ENCODE peak calls at places on chromosome X, in nine cellular contexts. G is activated T-cell treated with anti-CD3 and anti-CD28 coated beads, Interleukin-2, amount 50 U/mL, for 4 hours; E is H9; C is DMS153; I is fibroblast of pulmonary artery; V is foreskin melanocyte; X is NCI-H1092; Q is lower lobe of right lung; B is GM04504. Y is an unnamed sample.

GRCh38 chrX:117990438-117990837 is 126.2 kb downstream of the KLHL13 start:
- DNase-seq in C (no peak), G (no peak), X (no peak), Q (no peak), E (no peak), B (no peak), V (no peak), I (no peak), Y (no peak)

GRCh38 chrX:9249452-9249851 is 215.4 kb upstream of the TBL1X start:
- DNase-seq in Q (no peak), C (no peak), I (peak), E (no peak), X (no peak), V (no peak), B (no peak), G (no peak), Y (no peak)

GRCh38 chrX:40392599-40392998 is 188.2 kb upstream of the ATP6AP2 start:
- DNase-seq in B (no peak), X (no peak), C (no peak), E (no peak), I (no peak), G (no peak), Q (no peak), V (peak), Y (peak)

GRCh38 chrX:49079489-49080428 is at the start of gene WDR45:
- DNase-seq in I (peak), G (peak), C (peak), X (peak), V (peak), Q (peak), B (peak), E (peak), Y (peak)

GRCh38 chrX:18616688-18617087 is 55.2 kb downstream of the RS1 start:
- DNase-seq in X (no peak), B (no peak), I (no peak), V (no peak), E (no peak), C (no peak), Q (no peak), G (no peak), Y (no peak)

GRCh38 chrX:145613894-145614293 is 203.7 kb upstream of the SLITRK2 start:
- DNase-seq in B (no peak), G (no peak), E (no peak), V (no peak), I (no peak), Q (no peak), C (no peak), X (no peak), Y (no peak)

GRCh38 chrX:145405012-145405411 is 157.7 kb downstream of the SPANXN1 start:
- DNase-seq in C (peak), Q (no peak), G (no peak), E (no peak), X (peak), V (no peak), I (peak), B (peak), Y (peak)

GRCh38 chrX:150352114-150352513 is 11.0 kb upstream of the MAMLD1 start:
- DNase-seq in C (no peak), I (no peak), B (no peak), X (no peak), Q (no peak), V (no peak), E (no peak), G (no peak), Y (no peak)

GRCh38 chrX:69080912-69081465 is 84.3 kb downstream of the PJA1 start:
- DNase-seq in G (no peak), V (no peak), E (no peak), I (no peak), B (no peak), Q (no peak), C (no peak), X (no peak), Y (no peak)

GRCh38 chrX:135498236-135498635 is 22.2 kb upstream of the INTS6L start:
- DNase-seq in G (no peak), V (no peak), C (no peak), Q (no peak), E (no peak), I (no peak), B (no peak), X (no peak), Y (no peak)

GRCh38 chrX:18228069-18228468 is 7.4 kb upstream of the BEND2 start:
- DNase-seq in X (no peak), E (no peak), Q (no peak), G (no peak), B (no peak), I (no peak), V (no peak), C (no peak), Y (no peak)

GRCh38 chrX:72475952-72476668 is 96.5 kb downstream of the HDAC8 start:
- DNase-seq in G (no peak), I (no peak), B (no peak), X (no peak), V (no peak), E (no peak), C (no peak), Q (no peak), Y (no peak)

GRCh38 chrX:39582091-39582490 is 515.7 kb downstream of the BCOR start:
- DNase-seq in E (no peak), B (no peak), X (no peak), G (no peak), C (peak), I (no peak), V (peak), Q (no peak), Y (peak)

GRCh38 chrX:133897593-133898163 is 87.7 kb downstream of the GPC3 start:
- DNase-seq in X (peak), E (no peak), B (no peak), I (no peak), C (no peak), G (no peak), Q (no peak), V (no peak), Y (no peak)

GRCh38 chrX:132491191-132491590 is 2.4 kb upstream of the MBNL3 start:
- DNase-seq in C (peak), G (no peak), V (peak), X (peak), I (no peak), B (no peak), E (no peak), Q (no peak), Y (peak)

GRCh38 chrX:153926594-153926862 is 464 bp upstream of the ARHGAP4 start:
- DNase-seq in G (no peak), E (no peak), X (no peak), Q (no peak), B (no peak), C (no peak), I (no peak), V (no peak), Y (no peak)

GRCh38 chrX:48601741-48602394 is 4.6 kb downstream of the WDR13 start:
- DNase-seq in C (no peak), X (no peak), V (no peak), E (no peak), I (no peak), Q (no peak), G (no peak), B (no peak), Y (no peak)

GRCh38 chrX:20595928-20596550 is 329.3 kb upstream of the RPS6KA3 start:
- DNase-seq in E (peak), G (no peak), C (no peak), B (peak), X (no peak), Q (no peak), V (no peak), I (peak), Y (no peak)

GRCh38 chrX:41381685-41382084 is 47.7 kb downstream of the DDX3X start:
- DNase-seq in B (peak), X (no peak), C (no peak), I (peak), V (peak), Q (peak), G (no peak), E (peak), Y (peak)

GRCh38 chrX:134625315-134625718 is 33.0 kb downstream of the PLAC1 start:
- DNase-seq in E (no peak), I (peak), B (no peak), G (no peak), Q (no peak), V (no peak), C (no peak), X (no peak), Y (no peak)

GRCh38 chrX:82230013-82230412 is 1028.1 kb downstream of the SH3BGRL start:
- DNase-seq in B (no peak), Q (no peak), G (no peak), C (no peak), E (no peak), V (no peak), I (no peak), X (no peak), Y (no peak)